ENCODE peak calls at places on chromosomes 1 and 21, in six cellular contexts. J is germinal center; Q is stimulated activated CD4-positive, alpha-beta T cell treated with anti-CD3 and anti-CD28 coated beads, Interleukin-1b, Interleukin-23, amount 100 ng/mL, for 24 hours; Y is stimulated activated naive CD8-positive, alpha-beta T cell treated with anti-CD3 and anti-CD28 coated beads, Interleukin-15, Interleukin-2, amounts not matched to agents 100 U/mL and 50 U/mL, for 24 hours; S is T follicular helper cell; D is nucleus accumbens. Z is an unnamed sample.
A peak's percentile ranks its signal among the peaks of the same experiment; 100 is the strongest.

GRCh38 chr1:165080253-165080896 is 276.1 kb downstream of the LMX1A start:
- DNase-seq in J (no peak), S (no peak), Q (no peak), Y (no peak), D (no peak), Z (no peak)

GRCh38 chr1:84327830-84328229 is 26.3 kb downstream of the SAMD13 start:
- DNase-seq in Q (no peak), Y (no peak), D (no peak), J (no peak), S (no peak), Z (no peak)

GRCh38 chr1:108585343-108585742 is 25.4 kb downstream of the EEIG2 start:
- DNase-seq in S (no peak), Y (no peak), D (no peak), Q (no peak), J (no peak), Z (no peak)

GRCh38 chr1:192357904-192358303 is 41.1 kb downstream of the RGS21 start:
- DNase-seq in D (no peak), J (no peak), Y (no peak), S (no peak), Q (no peak), Z (no peak)

GRCh38 chr1:212754193-212754592 is 37.4 kb downstream of the NSL1 start:
- DNase-seq in S (no peak), J (peak; percentile 14), Y (no peak), Q (no peak), D (no peak), Z (no peak)

GRCh38 chr1:247716546-247716945 is at the start of gene OR6F1:
- DNase-seq in Q (no peak), J (no peak), Y (no peak), S (no peak), D (no peak), Z (no peak)

GRCh38 chr1:70140343-70140742 is 65.0 kb downstream of the LRRC40 start:
- DNase-seq in Y (no peak), S (no peak), Q (no peak), J (no peak), D (no peak), Z (no peak)

GRCh38 chr1:151988405-151988851 is 5.2 kb downstream of the S100A10 start:
- DNase-seq in S (no peak), Q (no peak), Y (no peak), J (no peak), D (no peak), Z (no peak)

GRCh38 chr1:169363046-169363756 is 4.4 kb downstream of the NME7 start:
- DNase-seq in J (no peak), Q (no peak), S (no peak), Y (peak; percentile 38), D (no peak), Z (no peak)

GRCh38 chr1:84632975-84633427 is 57.3 kb downstream of the SSX2IP start:
- DNase-seq in Y (no peak), D (no peak), S (no peak), Q (no peak), J (no peak), Z (no peak)

GRCh38 chr21:40381111-40381510 is 465.8 kb downstream of the DSCAM start:
- DNase-seq in Q (no peak), Y (no peak), J (no peak), S (no peak), D (no peak), Z (no peak)

GRCh38 chr1:64173300-64173940 is 30.0 kb upstream of the UBE2U start:
- DNase-seq in S (no peak), Q (no peak), D (no peak), Y (no peak), J (no peak), Z (no peak)

GRCh38 chr1:247089616-247090375 is 11.2 kb upstream of the ZNF670 start:
- DNase-seq in J (no peak), D (no peak), Y (no peak), S (no peak), Q (no peak), Z (peak; percentile 97)

GRCh38 chr1:163974120-163974519 is 584.9 kb upstream of the PBX1 start:
- DNase-seq in Q (no peak), D (no peak), Y (no peak), S (no peak), J (no peak), Z (no peak)

GRCh38 chr1:177981186-177981585 is 11.3 kb upstream of the SEC16B start:
- DNase-seq in J (no peak), Y (no peak), S (no peak), Q (no peak), D (no peak), Z (no peak)

GRCh38 chr1:153881764-153882163 is 41.0 kb downstream of the GATAD2B start:
- DNase-seq in D (no peak), Q (no peak), J (no peak), S (no peak), Y (no peak), Z (no peak)

GRCh38 chr1:244280859-244281258 is 170.8 kb downstream of the ADSS2 start:
- DNase-seq in S (no peak), D (no peak), Q (no peak), J (no peak), Y (no peak), Z (no peak)

GRCh38 chr1:6506210-6507036 is 15.0 kb upstream of the PLEKHG5 start:
- DNase-seq in Q (no peak), Y (no peak), S (no peak), D (no peak), J (no peak), Z (peak; percentile 9)

GRCh38 chr21:36321325-36322082 is 1.5 kb downstream of the MORC3 start:
- DNase-seq in Q (no peak), D (no peak), J (no peak), S (no peak), Y (no peak), Z (no peak)

GRCh38 chr1:43274125-43274803 is 4.5 kb downstream of the TMEM125 start:
- DNase-seq in Q (peak; percentile 19), D (no peak), Y (peak; percentile 21), S (no peak), J (no peak), Z (no peak)

GRCh38 chr1:27637052-27637451 is 2.1 kb upstream of the FGR start:
- DNase-seq in D (no peak), J (no peak), S (no peak), Y (peak; percentile 62), Q (peak; percentile 42), Z (no peak)

GRCh38 chr1:147849097-147849873 is 53.3 kb upstream of the GJA8 start:
- DNase-seq in S (no peak), Q (no peak), D (no peak), Y (no peak), J (no peak), Z (no peak)

GRCh38 chr1:15201849-15202551 is 45.0 kb upstream of the FHAD1 start:
- DNase-seq in S (no peak), Y (no peak), J (no peak), D (no peak), Q (no peak), Z (no peak)

GRCh38 chr1:41239988-41240610 is 2.0 kb downstream of the SCMH1 start:
- DNase-seq in J (no peak), D (no peak), S (no peak), Y (no peak), Q (no peak), Z (no peak)

GRCh38 chr1:19179597-19180271 is 30.3 kb downstream of the UBR4 start:
- DNase-seq in J (no peak), S (no peak), Y (no peak), D (no peak), Q (no peak), Z (peak; percentile 33)

GRCh38 chr1:64042331-64043100 is 160.9 kb upstream of the UBE2U start:
- DNase-seq in Q (no peak), D (no peak), Y (no peak), S (no peak), J (no peak), Z (no peak)